ENCODE peak calls at places on chromosomes 11 and 22, in four cellular contexts. O is Jurkat, Clone E6-1; Z is ascending aorta; P is body of pancreas. N is an unnamed sample.

GRCh38 chr11:24747275-24748251 is 250.7 kb downstream of the LUZP2 start:
- DNase-seq in O (peak), Z (no peak), P (no peak), N (no peak)

GRCh38 chr11:119065369-119065768 is 2.2 kb upstream of the VPS11 start:
- DNase-seq in O (peak), Z (no peak), P (no peak), N (no peak)

GRCh38 chr22:22380098-22381030 is 128.2 kb downstream of the ZNF280B start:
- DNase-seq in O (no peak), Z (no peak), P (no peak), N (no peak)

GRCh38 chr22:34057726-34058125 is 137.4 kb upstream of the LARGE1 start:
- DNase-seq in O (no peak), Z (no peak), P (no peak), N (no peak)

GRCh38 chr11:10122337-10123197 is 171.5 kb downstream of the SBF2 start:
- DNase-seq in O (no peak), Z (no peak), P (no peak), N (no peak)

GRCh38 chr11:45339754-45340519 is 53.8 kb upstream of the SYT13 start:
- DNase-seq in O (peak), Z (peak), P (peak), N (peak)

GRCh38 chr22:41579297-41579996 is 10.2 kb downstream of the PMM1 start:
- DNase-seq in O (no peak), Z (no peak), P (no peak), N (no peak)

GRCh38 chr11:61854966-61855714 is 27.0 kb downstream of the FADS2 start:
- DNase-seq in O (no peak), Z (no peak), P (no peak), N (no peak)

GRCh38 chr11:118791961-118792578 is 1.1 kb upstream of the DDX6 start:
- DNase-seq in O (peak), Z (peak), P (no peak), N (no peak)

GRCh38 chr11:57476223-57476882 is 16.0 kb downstream of the RTN4RL2 start:
- DNase-seq in O (no peak), Z (no peak), P (peak), N (no peak)

GRCh38 chr11:102733232-102733875 is 8.6 kb upstream of the MMP8 start:
- DNase-seq in O (peak), Z (peak), P (peak), N (no peak)

GRCh38 chr11:11148104-11148509 is 204.9 kb downstream of the CSNK2A3 start:
- DNase-seq in O (no peak), Z (peak), P (peak), N (peak)

GRCh38 chr11:40185793-40186192 is 1273.7 kb downstream of the LRRC4C start:
- DNase-seq in O (no peak), Z (no peak), P (no peak), N (no peak)

GRCh38 chr11:108565653-108566052 is 27.9 kb downstream of the EXPH5 start:
- DNase-seq in O (no peak), Z (no peak), P (peak), N (no peak)

GRCh38 chr11:72568861-72569260 is 105.4 kb downstream of the PDE2A start:
- DNase-seq in O (no peak), Z (no peak), P (no peak), N (no peak)

GRCh38 chr11:36254739-36255138 is 34.5 kb downstream of the COMMD9 start:
- DNase-seq in O (no peak), Z (no peak), P (no peak), N (no peak)

GRCh38 chr11:11582261-11582701 is 39.5 kb downstream of the GALNT18 start:
- DNase-seq in O (no peak), Z (no peak), P (no peak), N (no peak)

GRCh38 chr11:4607111-4607510 is 920 bp downstream of the TRIM68 start:
- DNase-seq in O (no peak), Z (no peak), P (no peak), N (no peak)

GRCh38 chr11:114912826-114913225 is 234.5 kb downstream of the NXPE2 start:
- DNase-seq in O (no peak), Z (no peak), P (no peak), N (no peak)

GRCh38 chr11:130315354-130315970 is 745 bp upstream of the ZBTB44 start:
- DNase-seq in O (no peak), Z (no peak), P (peak), N (no peak)

GRCh38 chr22:33272866-33273265 is 214.7 kb upstream of the SYN3 start:
- DNase-seq in O (no peak), Z (no peak), P (no peak), N (no peak)

GRCh38 chr11:112289588-112290461 is 29.2 kb upstream of the PLET1 start:
- DNase-seq in O (peak), Z (peak), P (peak), N (no peak)

GRCh38 chr11:36411202-36411640 is 98.9 kb downstream of the TRAF6 start:
- DNase-seq in O (no peak), Z (peak), P (peak), N (no peak)

GRCh38 chr11:120622189-120622912 is 110.8 kb downstream of the GRIK4 start:
- DNase-seq in O (no peak), Z (no peak), P (no peak), N (no peak)

GRCh38 chr11:70095541-70096252 is 17.6 kb downstream of the ANO1 start:
- DNase-seq in O (no peak), Z (no peak), P (no peak), N (no peak)

GRCh38 chr11:113167599-113167998 is 146.8 kb upstream of the TTC12 start:
- DNase-seq in O (no peak), Z (no peak), P (no peak), N (no peak)

GRCh38 chr22:37214431-37215025 is 2.3 kb upstream of the SSTR3 start:
- DNase-seq in O (no peak), Z (no peak), P (no peak), N (no peak)

GRCh38 chr11:1442163-1442562 is 44.4 kb downstream of the MOB2 start:
- DNase-seq in O (no peak), Z (no peak), P (no peak), N (no peak)

GRCh38 chr22:21074092-21074715 is 28.5 kb downstream of the LRRC74B start:
- DNase-seq in O (no peak), Z (no peak), P (peak), N (peak)

GRCh38 chr11:47163198-47163597 is 13.5 kb downstream of the ARFGAP2 start:
- DNase-seq in O (no peak), Z (no peak), P (no peak), N (no peak)

GRCh38 chr22:42439821-42440674 is 7.8 kb upstream of the NFAM1 start:
- DNase-seq in O (no peak), Z (peak), P (peak), N (no peak)

GRCh38 chr11:119509277-119509841 is 86.4 kb upstream of the THY1 start:
- DNase-seq in O (no peak), Z (no peak), P (no peak), N (no peak)

GRCh38 chr11:134724779-134725140 is 312.7 kb upstream of the B3GAT1 start:
- DNase-seq in O (no peak), Z (peak), P (no peak), N (no peak)

GRCh38 chr11:119101367-119101758 is 290 bp downstream of the DPAGT1 start:
- DNase-seq in O (no peak), Z (no peak), P (no peak), N (no peak)

GRCh38 chr22:40022536-40023225 is 27.9 kb downstream of the FAM83F start:
- DNase-seq in O (no peak), Z (no peak), P (no peak), N (no peak)

GRCh38 chr11:79371152-79371551 is 69.7 kb downstream of the TENM4 start:
- DNase-seq in O (no peak), Z (no peak), P (no peak), N (no peak)

DNA sequence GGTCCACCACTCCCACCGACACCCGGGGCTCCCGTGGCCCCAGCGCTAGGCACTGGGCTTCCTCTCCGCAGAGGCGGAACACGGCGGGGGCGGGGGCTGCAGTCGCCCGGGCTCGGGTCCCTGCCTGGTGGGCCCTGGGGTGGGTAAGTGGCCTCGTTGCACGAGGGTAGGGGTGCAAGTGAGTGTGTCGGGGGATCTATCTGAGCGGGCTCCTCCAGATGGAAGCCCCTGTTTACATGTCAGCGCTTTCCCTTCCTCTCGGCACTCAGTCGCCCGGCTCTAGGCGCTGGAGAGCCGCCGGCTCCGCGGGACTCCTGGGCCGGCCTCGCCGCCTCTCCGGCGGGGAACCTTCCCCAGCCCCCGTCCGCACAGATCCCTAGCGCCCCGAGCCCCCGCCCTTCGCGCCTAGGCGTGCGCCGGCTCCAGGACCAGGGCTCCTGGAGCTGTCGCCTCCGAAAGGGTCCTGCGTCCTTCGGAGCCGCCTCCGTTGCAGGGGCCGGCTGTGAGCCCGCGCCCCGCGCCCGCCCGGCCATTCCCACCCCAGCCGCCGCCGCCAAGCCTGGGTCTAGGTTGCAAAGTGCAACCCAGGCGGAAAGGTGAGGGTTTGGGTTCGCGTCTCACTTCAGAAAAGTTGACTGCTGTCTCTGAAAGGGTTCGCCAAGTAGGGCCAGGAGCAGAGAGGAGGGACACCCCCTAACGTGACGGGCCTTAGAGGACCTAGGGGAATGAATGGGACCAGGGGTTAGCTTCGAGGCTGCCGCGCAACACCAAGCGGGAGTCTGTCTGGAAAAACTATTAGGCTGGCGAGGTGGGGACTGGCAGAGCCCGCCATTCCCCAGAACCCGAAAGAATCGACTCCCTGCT is 978 bp downstream of the FLI1 start:
- DNase-seq in O (no peak), Z (no peak), P (no peak), N (no peak)
- H3K4me3 ChIP-seq in O (peak), Z (peak), P (no peak), N (peak)

GRCh38 chr11:66904561-66904960 is 47.7 kb downstream of the LRFN4 start:
- DNase-seq in O (no peak), Z (no peak), P (no peak), N (no peak)

GRCh38 chr11:66904981-66905521 is 48.2 kb downstream of the LRFN4 start:
- DNase-seq in O (no peak), Z (no peak), P (no peak), N (no peak)

GRCh38 chr11:66902486-66903177 is 45.8 kb downstream of the LRFN4 start:
- DNase-seq in O (no peak), Z (no peak), P (no peak), N (no peak)

GRCh38 chr11:66905631-66906030 is 48.8 kb downstream of the LRFN4 start:
- DNase-seq in O (no peak), Z (no peak), P (no peak), N (no peak)

DNA sequence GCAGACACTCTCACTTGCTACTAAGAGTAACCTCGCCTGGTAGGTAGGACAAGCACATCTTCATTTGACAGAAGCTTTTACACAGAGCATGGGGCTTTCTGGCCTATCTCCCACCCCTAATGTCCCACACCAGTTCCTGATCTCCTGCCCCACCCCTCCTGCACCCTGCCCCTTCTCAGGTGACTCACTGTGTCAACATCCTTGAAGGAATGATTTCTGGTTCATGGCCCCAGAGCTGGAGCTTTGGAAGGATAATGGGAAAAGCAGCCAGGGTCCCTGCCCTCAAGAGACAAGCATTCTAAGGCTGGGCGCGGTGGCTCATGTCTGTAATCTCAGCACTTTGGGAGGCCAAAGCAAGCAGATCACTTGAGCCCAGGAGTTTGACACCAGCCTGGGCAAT is 47.2 kb downstream of the LRFN4 start:
- DNase-seq in O (no peak), Z (no peak), P (no peak), N (no peak)
- H3K4me3 ChIP-seq in O (no peak), Z (no peak), P (no peak), N (no peak)

DNA sequence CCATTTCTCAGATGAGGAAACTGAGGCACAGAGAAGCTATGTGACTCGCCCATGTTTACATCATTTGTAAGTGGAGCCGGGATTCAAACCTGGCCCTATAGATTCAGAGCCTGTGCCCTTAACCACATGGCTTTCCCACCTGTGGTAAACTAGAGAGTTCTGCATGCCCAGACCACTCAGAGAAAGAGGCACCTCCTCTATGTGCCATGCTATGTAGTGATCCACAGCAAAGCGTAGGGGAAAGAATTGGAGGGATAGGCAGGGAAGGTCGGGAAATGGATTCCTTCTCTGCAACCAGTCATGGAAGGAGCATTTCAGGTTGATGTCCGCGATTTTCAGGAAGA is 15.4 kb upstream of the POU2AF2 start:
- DNase-seq in O (no peak), Z (no peak), P (no peak), N (no peak)
- H3K4me3 ChIP-seq in O (no peak), Z (peak), P (no peak), N (no peak)

DNA sequence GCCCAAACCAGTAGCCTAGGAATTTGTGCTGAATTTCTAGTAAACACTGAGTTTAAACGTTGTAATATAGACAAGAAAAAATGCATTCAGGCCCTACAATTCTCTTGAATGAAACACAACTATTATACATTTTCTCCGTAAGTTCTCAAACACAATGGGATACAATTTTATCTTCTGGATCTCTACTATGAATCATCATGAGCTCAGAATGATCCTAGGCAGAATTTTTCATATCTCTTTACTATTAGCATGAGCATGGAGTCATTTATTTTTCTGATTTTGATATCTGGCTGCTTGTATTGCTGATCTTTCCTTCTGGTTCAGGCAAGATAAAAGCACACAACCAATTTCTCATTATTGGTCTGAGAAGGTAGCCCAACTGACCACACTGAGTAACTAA is 1123.4 kb upstream of the RAG2 start:
- DNase-seq in O (no peak), Z (no peak), P (no peak), N (no peak)
- H3K4me3 ChIP-seq in O (no peak), Z (no peak), P (no peak), N (no peak)

GRCh38 chr11:110565690-110566336 is 136.1 kb downstream of the FDX1 start:
- DNase-seq in O (peak), Z (no peak), P (no peak), N (no peak)

GRCh38 chr11:110564676-110565343 is 135.1 kb downstream of the FDX1 start:
- DNase-seq in O (no peak), Z (no peak), P (no peak), N (no peak)

GRCh38 chr11:110566577-110566976 is 136.8 kb downstream of the FDX1 start:
- DNase-seq in O (no peak), Z (no peak), P (no peak), N (no peak)

GRCh38 chr11:110571286-110571685 is 141.0 kb downstream of the ARHGAP20 start:
- DNase-seq in O (no peak), Z (no peak), P (no peak), N (no peak)

GRCh38 chr11:110565344-110565684 is 135.6 kb downstream of the FDX1 start:
- DNase-seq in O (peak), Z (no peak), P (no peak), N (no peak)
- H3K4me3 ChIP-seq in O (no peak), Z (no peak), P (no peak), N (no peak)

GRCh38 chr11:86063536-86063935 is 5.3 kb downstream of the PICALM start:
- DNase-seq in O (no peak), Z (no peak), P (no peak), N (no peak)
- H3K4me3 ChIP-seq in O (no peak), Z (peak), P (no peak), N (no peak)

N was measured in skeletal muscle cell.